ENCODE peak calls at places on chromosomes 4 and X, in eight cellular contexts. O is astrocyte of the spinal cord, N is progenitor cell of endocrine pancreas, Q is stomach, I is cardiac fibroblast, Y is GM06990, M is lower leg skin, B is BJ. A is an unnamed sample.

GRCh38 chr4:120801171-120801758 is 121.3 kb downstream of the PRDM5 start:
- DNase-seq in B (no peak), Y (no peak), M (no peak), I (peak), O (peak), N (no peak), Q (no peak), A (no peak)

GRCh38 chr4:38184404-38184803 is 224.2 kb downstream of the PTTG2 start:
- DNase-seq in Q (no peak), O (no peak), M (no peak), Y (no peak), N (no peak), I (no peak), B (no peak), A (no peak)

GRCh38 chrX:11458175-11458574 is 165.0 kb downstream of the AMELX start:
- DNase-seq in I (peak), B (no peak), N (no peak), Q (no peak), Y (no peak), M (no peak), O (no peak), A (no peak)

GRCh38 chr4:169583563-169583962 is 28.8 kb downstream of the NEK1 start:
- DNase-seq in Q (no peak), O (peak), M (no peak), B (peak), I (peak), N (no peak), Y (no peak), A (no peak)

GRCh38 chrX:103726477-103726876 is 15.8 kb downstream of the TMEM31 start:
- DNase-seq in M (no peak), Y (no peak), I (no peak), N (no peak), O (no peak), B (no peak), Q (peak), A (no peak)

GRCh38 chr4:47913858-47914218 is 545 bp downstream of the NFXL1 start:
- DNase-seq in O (peak), Q (peak), N (peak), B (no peak), Y (no peak), M (no peak), I (peak), A (peak)

GRCh38 chrX:82041034-82041433 is 839.1 kb downstream of the SH3BGRL start:
- DNase-seq in Y (no peak), Q (no peak), O (no peak), N (no peak), I (no peak), M (no peak), B (no peak), A (no peak)

GRCh38 chrX:78958419-78959116 is 13.4 kb downstream of the P2RY10 start:
- DNase-seq in M (no peak), O (no peak), I (no peak), B (no peak), Q (no peak), N (no peak), Y (no peak), A (no peak)

GRCh38 chrX:42269186-42269585 is 345.8 kb upstream of the CASK start:
- DNase-seq in Q (no peak), B (peak), O (no peak), M (no peak), N (no peak), Y (no peak), I (peak), A (no peak)

GRCh38 chr4:156413411-156413985 is 459.8 kb upstream of the CTSO start:
- DNase-seq in Q (no peak), O (no peak), I (no peak), N (no peak), M (no peak), Y (no peak), B (no peak), A (no peak)

GRCh38 chr4:169634975-169635374 is 14.6 kb downstream of the CLCN3 start:
- DNase-seq in I (no peak), N (no peak), Y (no peak), M (no peak), B (no peak), O (no peak), Q (no peak), A (no peak)

GRCh38 chrX:115968436-115969252 is 201.9 kb upstream of the AGTR2 start:
- DNase-seq in N (peak), Y (peak), B (no peak), I (peak), Q (no peak), M (no peak), O (peak), A (no peak)

GRCh38 chr4:73770917-73771316 is 30.5 kb downstream of the CXCL8 start:
- DNase-seq in I (no peak), B (no peak), M (no peak), Y (no peak), Q (peak), O (no peak), N (no peak), A (no peak)

GRCh38 chrX:53642326-53642725 is 44.2 kb downstream of the HUWE1 start:
- DNase-seq in I (no peak), O (no peak), B (no peak), M (no peak), Y (no peak), Q (no peak), N (no peak), A (no peak)

GRCh38 chrX:25015486-25016360 is at the start of gene ARX:
- DNase-seq in I (peak), Y (peak), O (peak), N (no peak), M (no peak), B (no peak), Q (no peak), A (no peak)

GRCh38 chr4:5712517-5712916 is 1.5 kb downstream of the EVC start:
- DNase-seq in O (peak), Q (no peak), I (peak), M (no peak), B (no peak), N (no peak), Y (peak), A (no peak)

GRCh38 chr4:98555798-98556445 is 102.5 kb downstream of the TSPAN5 start:
- DNase-seq in B (no peak), O (no peak), M (no peak), Q (no peak), N (no peak), I (peak), Y (no peak), A (no peak)

GRCh38 chrX:7362111-7362510 is 214.2 kb upstream of the PUDP start:
- DNase-seq in N (no peak), I (no peak), O (no peak), M (no peak), Q (no peak), B (no peak), Y (no peak), A (no peak)

GRCh38 chr4:108940086-108941033 is 177.5 kb upstream of the ETNPPL start:
- DNase-seq in O (no peak), I (no peak), M (no peak), B (no peak), Y (no peak), Q (no peak), N (no peak), A (no peak)

GRCh38 chr4:97910005-97910404 is 233.3 kb downstream of the STPG2 start:
- DNase-seq in Q (no peak), M (no peak), B (no peak), I (no peak), N (no peak), Y (no peak), O (no peak), A (no peak)

GRCh38 chr4:75845992-75846391 is 56.3 kb downstream of the PPEF2 start:
- DNase-seq in Q (no peak), I (no peak), M (no peak), O (peak), Y (no peak), N (no peak), B (no peak), A (no peak)

DNA sequence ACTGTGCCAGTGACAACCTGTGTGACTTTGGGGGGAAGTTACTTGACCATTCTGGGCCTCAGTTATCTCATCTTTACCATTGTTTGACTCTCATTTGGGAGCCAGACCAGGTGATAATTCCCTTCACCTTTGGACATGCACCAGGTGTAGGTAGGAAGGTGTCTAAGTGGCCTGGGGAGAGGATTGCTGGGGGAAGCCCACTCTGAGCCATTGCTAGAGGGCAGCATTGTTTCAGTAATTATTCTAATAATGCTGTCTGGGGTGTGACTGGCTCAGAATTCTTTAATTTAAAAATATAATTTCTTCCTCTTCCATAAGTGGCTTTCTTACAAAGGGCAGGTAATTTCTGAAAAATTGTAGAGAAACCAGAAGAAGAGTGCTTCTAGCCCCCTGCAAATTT is 104.3 kb downstream of the RTL9 start:
- DNase-seq in M (no peak), Y (no peak), I (no peak), N (no peak), B (no peak), Q (no peak), O (no peak), A (no peak)
- TF ChIP-seq CTCF in M (no peak), Y (peak), I (no peak), N (peak), B (peak), Q (no peak), O (peak), A (no peak)

DNA sequence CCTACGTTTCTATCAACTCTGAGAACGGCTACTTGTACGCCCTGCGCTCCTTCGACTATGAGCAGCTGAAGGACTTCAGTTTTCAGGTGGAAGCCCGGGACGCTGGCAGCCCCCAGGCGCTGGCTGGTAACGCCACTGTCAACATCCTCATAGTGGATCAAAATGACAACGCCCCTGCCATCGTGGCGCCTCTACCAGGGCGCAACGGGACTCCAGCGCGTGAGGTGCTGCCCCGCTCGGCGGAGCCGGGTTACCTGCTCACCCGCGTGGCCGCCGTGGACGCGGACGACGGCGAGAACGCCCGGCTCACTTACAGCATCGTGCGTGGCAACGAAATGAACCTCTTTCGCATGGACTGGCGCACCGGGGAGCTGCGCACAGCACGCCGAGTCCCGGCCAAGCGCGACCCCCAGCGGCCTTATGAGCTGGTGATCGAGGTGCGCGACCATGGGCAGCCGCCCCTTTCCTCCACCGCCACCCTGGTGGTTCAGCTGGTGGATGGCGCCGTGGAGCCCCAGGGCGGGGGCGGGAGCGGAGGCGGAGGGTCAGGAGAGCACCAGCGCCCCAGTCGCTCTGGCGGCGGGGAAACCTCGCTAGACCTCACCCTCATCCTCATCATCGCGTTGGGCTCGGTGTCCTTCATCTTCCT is 2.7 kb downstream of the PCDH10 start:
- DNase-seq in I (no peak), Q (no peak), N (peak), Y (no peak), O (peak), B (no peak), M (no peak), A (no peak)
- TF ChIP-seq CTCF in I (no peak), Q (no peak), N (peak), Y (no peak), O (peak), B (peak), M (no peak), A (no peak)

GRCh38 chrX:5236096-5236495 is 992.6 kb downstream of the NLGN4X start:
- DNase-seq in B (no peak), O (no peak), M (no peak), Y (no peak), I (no peak), Q (no peak), N (peak), A (no peak)
- TF ChIP-seq CTCF in B (no peak), O (no peak), M (no peak), Y (no peak), I (no peak), Q (no peak), N (peak), A (no peak)

GRCh38 chr4:91684955-91685354 is 618.8 kb upstream of the GRID2 start:
- DNase-seq in Y (no peak), I (no peak), M (no peak), O (no peak), B (no peak), Q (no peak), N (no peak), A (no peak)

DNA sequence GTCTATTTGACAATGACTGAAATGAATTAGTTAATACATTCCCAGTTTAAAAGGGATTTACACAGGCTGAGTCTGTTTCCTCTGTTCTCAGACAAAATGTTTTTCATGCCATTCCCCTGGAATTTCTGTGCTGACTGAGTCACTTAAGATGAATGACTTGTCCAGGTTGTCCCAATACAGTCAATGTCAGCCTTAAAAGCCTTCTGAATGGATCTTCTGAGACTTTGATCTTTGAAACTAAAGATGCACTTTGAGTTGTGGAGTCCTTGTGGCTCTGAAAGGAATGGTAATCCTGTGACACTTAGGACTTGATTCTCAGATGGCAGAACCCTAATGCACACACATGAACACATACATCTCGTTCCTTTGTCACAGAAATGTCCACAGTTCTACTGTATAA is 622.2 kb upstream of the GRID2 start:
- DNase-seq in I (no peak), M (no peak), Q (no peak), N (no peak), O (peak), Y (no peak), B (no peak), A (no peak)
- TF ChIP-seq CTCF in I (no peak), M (no peak), Q (no peak), N (no peak), O (no peak), Y (no peak), B (no peak), A (no peak)

GRCh38 chrX:154986826-154987575 is 35.5 kb downstream of the F8 start:
- DNase-seq in Q (no peak), M (no peak), I (peak), O (no peak), Y (no peak), B (no peak), N (no peak), A (no peak)
- TF ChIP-seq CTCF in Q (no peak), M (no peak), I (no peak), O (no peak), Y (no peak), B (no peak), N (no peak), A (no peak)

DNA sequence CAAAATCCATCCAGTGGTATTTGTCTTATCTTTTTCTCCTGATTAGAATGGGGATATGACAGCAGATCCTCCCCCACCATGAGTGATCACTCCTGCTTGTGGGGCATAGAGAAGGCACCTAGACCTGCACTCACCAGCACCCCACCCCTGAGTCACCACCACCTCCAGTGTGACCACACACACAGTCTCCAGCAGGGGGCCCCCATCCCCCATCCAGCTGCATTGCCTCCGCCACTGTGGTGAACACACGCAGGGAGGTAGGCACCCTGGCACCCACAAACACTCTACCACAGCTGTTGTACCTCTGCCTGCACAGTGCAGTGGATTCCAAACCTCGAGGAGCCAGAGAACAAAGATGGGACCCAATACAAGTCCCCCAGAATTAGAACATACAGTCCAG is 9.0 kb upstream of the MAGEA8 start:
- DNase-seq in M (no peak), I (peak), N (no peak), B (no peak), Y (peak), Q (peak), O (no peak), A (peak)
- TF ChIP-seq CTCF in M (no peak), I (peak), N (peak), B (peak), Y (peak), Q (peak), O (peak), A (peak)

GRCh38 chrX:122475306-122475705 is 708.8 kb upstream of the GRIA3 start:
- DNase-seq in I (no peak), M (no peak), B (no peak), O (no peak), Y (no peak), Q (no peak), N (no peak), A (no peak)
- TF ChIP-seq CTCF in I (no peak), M (no peak), B (no peak), O (no peak), Y (no peak), Q (no peak), N (no peak), A (no peak)

A was measured in natural killer cell.